ENCODE peak calls at places on chromosomes 11 and 22, in nine cellular contexts. Q is EL; B is kidney glomerular epithelial cell; D is uterus; V is Right ventricle myocardium superior; L is NCI-H1436 treated with DMSO at 0.1 percent for 48 hours; F is stimulated activated CD4-positive, alpha-beta T cell treated with anti-CD3 and anti-CD28 coated beads, Interleukin-12 subunit alpha, Interleukin-12 subunit beta, amount 100 ng/mL, for 4 hours; P is GM23248; K is HT1080. R is an unnamed sample.

GRCh38 chr11:114059984-114060401 is 482 bp downstream of the ZBTB16 start:
- DNase-seq in D (peak), P (peak), Q (peak), F (no peak), B (no peak), K (no peak), L (no peak), V (peak), R (no peak)

GRCh38 chr22:40258463-40259046 is 80.8 kb downstream of the TNRC6B start:
- DNase-seq in P (peak), B (peak), D (no peak), V (no peak), K (peak), L (no peak), Q (peak), F (no peak), R (no peak)

GRCh38 chr11:120774591-120775386 is 249.1 kb upstream of the TBCEL start:
- DNase-seq in F (no peak), Q (no peak), D (no peak), B (no peak), V (no peak), K (no peak), P (no peak), L (no peak), R (no peak)

GRCh38 chr22:42611076-42611475 is 3.6 kb downstream of the POLDIP3 start:
- DNase-seq in D (no peak), Q (no peak), P (peak), V (no peak), F (no peak), B (peak), K (no peak), L (no peak), R (no peak)

GRCh38 chr11:128424271-128424709 is 163.1 kb downstream of the ETS1 start:
- DNase-seq in K (no peak), F (no peak), V (peak), L (no peak), D (no peak), P (peak), Q (no peak), B (no peak), R (no peak)

GRCh38 chr22:46588279-46589140 is 31.7 kb upstream of the GRAMD4 start:
- DNase-seq in P (no peak), K (no peak), F (no peak), L (no peak), Q (no peak), B (no peak), D (no peak), V (peak), R (no peak)

GRCh38 chr22:39090426-39091064 is 6.5 kb upstream of the APOBEC3H start:
- DNase-seq in L (no peak), B (no peak), F (peak), K (peak), P (peak), Q (peak), D (no peak), V (no peak), R (peak)

GRCh38 chr11:47867821-47868220 is 19.7 kb upstream of the NUP160 start:
- DNase-seq in L (no peak), Q (no peak), D (no peak), B (no peak), F (no peak), P (peak), K (no peak), V (no peak), R (no peak)

GRCh38 chr11:43738600-43739409 is 58.3 kb downstream of the HSD17B12 start:
- DNase-seq in Q (peak), K (peak), V (no peak), F (no peak), P (peak), L (no peak), B (no peak), D (peak), R (no peak)

GRCh38 chr11:113989381-113989780 is 14.5 kb downstream of the HTR3A start:
- DNase-seq in K (no peak), D (no peak), L (no peak), F (no peak), Q (no peak), B (no peak), P (no peak), V (no peak), R (no peak)

GRCh38 chr22:35631597-35631996 is 14.5 kb upstream of the MB start:
- DNase-seq in D (no peak), Q (peak), K (peak), B (no peak), L (no peak), V (no peak), F (no peak), P (peak), R (no peak)

GRCh38 chr11:110349109-110349996 is 52.9 kb upstream of the RDX start:
- DNase-seq in L (no peak), F (peak), V (no peak), D (no peak), P (no peak), Q (no peak), B (peak), K (no peak), R (no peak)

GRCh38 chr11:20367313-20367948 is 3.9 kb downstream of the HTATIP2 start:
- DNase-seq in P (peak), D (peak), K (peak), L (no peak), V (no peak), B (peak), F (peak), Q (peak), R (no peak)

R was measured in activated T-helper 1 cell treated with anti-CD3 and anti-CD28 coated beads, Interleukin-2, amount 50 U/mL, for 16 hours.